ENCODE peak calls at places on chromosomes 12 and 14, in ten cellular contexts. X is left lung; D is NCI-H2029 treated with DMSO at 0.1 percent for 48 hours; A is T-helper 2 cell; Z is RCC 7860; Y is stimulated activated CD8-positive, alpha-beta memory T cell treated with anti-CD3 and anti-CD28 coated beads, Interleukin-4, amount 100 ng/mL, for 1 hour; H is RKO; Q is pancreas; C is substantia nigra; U is nucleus accumbens. N is an unnamed sample.

GRCh38 chr14:93081875-93082570 is 33.7 kb downstream of the ITPK1 start:
- DNase-seq in X (no peak), D (no peak), A (no peak), Z (no peak), Y (no peak), H (no peak), Q (no peak), C (no peak), U (no peak), N (no peak)

GRCh38 chr12:57852195-57852594 is 5.7 kb upstream of the CTDSP2 start:
- DNase-seq in X (no peak), D (no peak), A (no peak), Z (no peak), Y (no peak), H (no peak), Q (no peak), C (no peak), U (peak), N (no peak)

GRCh38 chr12:104132351-104132956 is 5.6 kb downstream of the NFYB start:
- DNase-seq in X (no peak), D (peak), A (no peak), Z (no peak), Y (no peak), H (no peak), Q (no peak), C (no peak), U (no peak), N (no peak)

GRCh38 chr12:4518106-4518728 is 20.5 kb upstream of the RAD51AP1 start:
- DNase-seq in X (no peak), D (no peak), A (no peak), Z (peak), Y (no peak), H (peak), Q (no peak), C (no peak), U (no peak), N (peak)

GRCh38 chr14:54669759-54670630 is 103.1 kb downstream of the SAMD4A start:
- DNase-seq in X (no peak), D (no peak), A (no peak), Z (peak), Y (no peak), H (no peak), Q (no peak), C (no peak), U (no peak), N (peak)

GRCh38 chr14:101962503-101962874 is 1.9 kb upstream of the DYNC1H1 start:
- DNase-seq in X (peak), D (peak), A (no peak), Z (peak), Y (no peak), H (peak), Q (peak), C (no peak), U (no peak), N (peak)

GRCh38 chr12:120800665-120801064 is 75.0 kb downstream of the ACADS start:
- DNase-seq in X (no peak), D (no peak), A (no peak), Z (peak), Y (no peak), H (no peak), Q (no peak), C (no peak), U (no peak), N (no peak)

GRCh38 chr12:57846285-57846576 is 298 bp downstream of the CTDSP2 start:
- DNase-seq in X (no peak), D (no peak), A (no peak), Z (no peak), Y (no peak), H (peak), Q (no peak), C (no peak), U (no peak), N (no peak)

GRCh38 chr14:89343356-89343755 is 73.7 kb downstream of the FOXN3 start:
- DNase-seq in X (no peak), D (no peak), A (no peak), Z (no peak), Y (no peak), H (no peak), Q (no peak), C (no peak), U (no peak), N (no peak)

GRCh38 chr12:81759215-81759991 is at the start of gene PPFIA2:
- DNase-seq in X (peak), D (no peak), A (no peak), Z (peak), Y (no peak), H (no peak), Q (peak), C (peak), U (peak), N (peak)

GRCh38 chr12:52063986-52064649 is 5.7 kb upstream of the ATG101 start:
- DNase-seq in X (no peak), D (no peak), A (no peak), Z (no peak), Y (no peak), H (peak), Q (peak), C (peak), U (no peak), N (peak)

GRCh38 chr12:104480826-104481457 is 24.2 kb downstream of the CHST11 start:
- DNase-seq in X (peak), D (no peak), A (no peak), Z (peak), Y (no peak), H (peak), Q (no peak), C (no peak), U (no peak), N (peak)

GRCh38 chr12:97275261-97276197 is 187.1 kb upstream of the RMST start:
- DNase-seq in X (no peak), D (no peak), A (no peak), Z (no peak), Y (no peak), H (no peak), Q (peak), C (peak), U (peak), N (no peak)

GRCh38 chr14:72549848-72550247 is 344.1 kb downstream of the DPF3 start:
- DNase-seq in X (peak), D (no peak), A (no peak), Z (no peak), Y (no peak), H (no peak), Q (no peak), C (no peak), U (no peak), N (no peak)

GRCh38 chr14:105865266-105865903 is 339.0 kb downstream of the TMEM121 start:
- DNase-seq in X (no peak), D (no peak), A (no peak), Z (no peak), Y (no peak), H (no peak), Q (no peak), C (no peak), U (no peak), N (no peak)

GRCh38 chr14:22900088-22900799 is 17.2 kb downstream of the REM2 start:
- DNase-seq in X (no peak), D (peak), A (no peak), Z (peak), Y (no peak), H (peak), Q (no peak), C (no peak), U (peak), N (peak)

GRCh38 chr12:107990325-107990724 is 138.8 kb upstream of the WSCD2 start:
- DNase-seq in X (no peak), D (peak), A (no peak), Z (no peak), Y (no peak), H (peak), Q (peak), C (no peak), U (no peak), N (peak)

GRCh38 chr14:69324341-69324931 is 64.5 kb downstream of the GALNT16 start:
- DNase-seq in X (no peak), D (no peak), A (no peak), Z (no peak), Y (no peak), H (no peak), Q (no peak), C (no peak), U (no peak), N (no peak)

GRCh38 chr12:115870527-115870926 is 407.0 kb downstream of the MED13L start:
- DNase-seq in X (no peak), D (no peak), A (no peak), Z (no peak), Y (no peak), H (no peak), Q (no peak), C (no peak), U (no peak), N (no peak)

GRCh38 chr12:117231750-117232149 is 41.5 kb upstream of the FBXO21 start:
- DNase-seq in X (no peak), D (no peak), A (no peak), Z (no peak), Y (no peak), H (no peak), Q (no peak), C (no peak), U (no peak), N (no peak)

GRCh38 chr12:4874671-4875070 is 35.0 kb upstream of the KCNA1 start:
- DNase-seq in X (no peak), D (no peak), A (no peak), Z (no peak), Y (no peak), H (no peak), Q (no peak), C (no peak), U (no peak), N (no peak)

GRCh38 chr12:7439579-7440505 is 4.1 kb downstream of the CD163L1 start:
- DNase-seq in X (peak), D (no peak), A (no peak), Z (no peak), Y (no peak), H (no peak), Q (peak), C (no peak), U (no peak), N (peak)

GRCh38 chr14:54782803-54783659 is 119.6 kb downstream of the GCH1 start:
- DNase-seq in X (peak), D (no peak), A (no peak), Z (no peak), Y (no peak), H (no peak), Q (no peak), C (no peak), U (no peak), N (no peak)

GRCh38 chr12:55713721-55714120 is 2.1 kb upstream of the BLOC1S1 start:
- DNase-seq in X (no peak), D (no peak), A (no peak), Z (peak), Y (no peak), H (peak), Q (no peak), C (no peak), U (no peak), N (peak)

GRCh38 chr12:12441891-12442461 is 85.1 kb downstream of the BORCS5 start:
- DNase-seq in X (no peak), D (no peak), A (no peak), Z (no peak), Y (peak), H (no peak), Q (no peak), C (no peak), U (no peak), N (peak)

GRCh38 chr14:34580381-34580780 is 40.9 kb upstream of the EAPP start:
- DNase-seq in X (no peak), D (no peak), A (no peak), Z (no peak), Y (no peak), H (no peak), Q (no peak), C (no peak), U (no peak), N (no peak)

GRCh38 chr12:2057041-2057792 is 4.4 kb downstream of the CACNA1C start:
- DNase-seq in X (no peak), D (peak), A (no peak), Z (peak), Y (no peak), H (peak), Q (peak), C (no peak), U (no peak), N (peak)

GRCh38 chr14:76870146-76870545 is 43.9 kb downstream of the LRRC74A start:
- DNase-seq in X (no peak), D (no peak), A (no peak), Z (no peak), Y (no peak), H (peak), Q (no peak), C (no peak), U (no peak), N (no peak)

GRCh38 chr14:53850714-53851296 is 105.8 kb downstream of the BMP4 start:
- DNase-seq in X (no peak), D (no peak), A (no peak), Z (peak), Y (no peak), H (no peak), Q (no peak), C (no peak), U (no peak), N (peak)

GRCh38 chr12:29316772-29317171 is 64.2 kb downstream of the ERGIC2 start:
- DNase-seq in X (no peak), D (no peak), A (no peak), Z (peak), Y (no peak), H (no peak), Q (no peak), C (no peak), U (no peak), N (peak)

GRCh38 chr12:109761631-109761950 is 48.0 kb downstream of the FAM222A start:
- DNase-seq in X (no peak), D (no peak), A (no peak), Z (no peak), Y (no peak), H (no peak), Q (peak), C (no peak), U (no peak), N (no peak)

GRCh38 chr12:108734200-108734906 is 3.0 kb upstream of the CORO1C start:
- DNase-seq in X (no peak), D (no peak), A (no peak), Z (peak), Y (no peak), H (peak), Q (peak), C (no peak), U (no peak), N (peak)